ENCODE peak calls at places on chromosomes 6 and 20, in four cellular contexts. One of them, this sample, is unnamed. For H3K9me3, the result is how much of the 10 kb centered on the place peaks cover.

GRCh38 chr6:123588546-123588895 is 48.2 kb downstream of the TRDN start:
- DNase-seq in psoas muscle: no peak
- DNase-seq in Panc1: no peak
- DNase-seq in CD8-positive, alpha-beta memory T cell: no peak
- DNase-seq in this sample: no peak

GRCh38 chr20:20827992-20828597 is 115.7 kb upstream of the RALGAPA2 start:
- DNase-seq in psoas muscle: no peak
- DNase-seq in Panc1: no peak
- DNase-seq in CD8-positive, alpha-beta memory T cell: no peak
- DNase-seq in this sample: no peak

GRCh38 chr6:139954463-139955071 is 580.1 kb upstream of the CITED2 start:
- DNase-seq in psoas muscle: no peak
- DNase-seq in Panc1: no peak
- DNase-seq in CD8-positive, alpha-beta memory T cell: no peak
- DNase-seq in this sample: no peak

GRCh38 chr6:166005401-166005845 is 162.2 kb downstream of the TBXT start:
- DNase-seq in psoas muscle: peak
- DNase-seq in Panc1: no peak
- DNase-seq in CD8-positive, alpha-beta memory T cell: no peak
- DNase-seq in this sample: no peak

GRCh38 chr6:4549556-4550226 is 226.5 kb upstream of the CDYL start:
- DNase-seq in psoas muscle: no peak
- DNase-seq in Panc1: no peak
- DNase-seq in CD8-positive, alpha-beta memory T cell: no peak
- DNase-seq in this sample: no peak

GRCh38 chr6:22785036-22785435 is 215.7 kb downstream of the HDGFL1 start:
- DNase-seq in psoas muscle: no peak
- DNase-seq in Panc1: no peak
- DNase-seq in CD8-positive, alpha-beta memory T cell: no peak
- DNase-seq in this sample: no peak

GRCh38 chr6:106098383-106099234 is 12.5 kb downstream of the PRDM1 start:
- DNase-seq in psoas muscle: no peak
- DNase-seq in Panc1: no peak
- DNase-seq in CD8-positive, alpha-beta memory T cell: peak
- DNase-seq in this sample: peak

GRCh38 chr6:113857565-113858066 is 471 bp downstream of the MARCKS start:
- DNase-seq in psoas muscle: peak
- DNase-seq in Panc1: no peak
- DNase-seq in CD8-positive, alpha-beta memory T cell: no peak
- DNase-seq in this sample: no peak

GRCh38 chr6:47670851-47671250 is 27.5 kb upstream of the ADGRF4 start:
- DNase-seq in psoas muscle: no peak
- DNase-seq in Panc1: no peak
- DNase-seq in CD8-positive, alpha-beta memory T cell: no peak
- DNase-seq in this sample: no peak

GRCh38 chr6:90458353-90459224 is 128.3 kb downstream of the MAP3K7 start:
- DNase-seq in psoas muscle: no peak
- DNase-seq in Panc1: no peak
- DNase-seq in CD8-positive, alpha-beta memory T cell: peak
- DNase-seq in this sample: peak

GRCh38 chr20:13525225-13525940 is 113.3 kb downstream of the TASP1 start:
- DNase-seq in psoas muscle: no peak
- DNase-seq in Panc1: no peak
- DNase-seq in CD8-positive, alpha-beta memory T cell: no peak
- DNase-seq in this sample: no peak

GRCh38 chr6:169810066-169810989 is 58.9 kb downstream of the ERMARD start:
- DNase-seq in psoas muscle: no peak
- DNase-seq in Panc1: no peak
- DNase-seq in CD8-positive, alpha-beta memory T cell: no peak
- DNase-seq in this sample: no peak

GRCh38 chr20:50435397-50436051 is 74.7 kb upstream of the PTPN1 start:
- DNase-seq in psoas muscle: no peak
- DNase-seq in Panc1: no peak
- DNase-seq in CD8-positive, alpha-beta memory T cell: no peak
- DNase-seq in this sample: no peak

GRCh38 chr6:150687508-150687907 is 87.8 kb downstream of the PLEKHG1 start:
- DNase-seq in psoas muscle: peak
- DNase-seq in Panc1: no peak
- DNase-seq in CD8-positive, alpha-beta memory T cell: no peak
- DNase-seq in this sample: no peak

DNA sequence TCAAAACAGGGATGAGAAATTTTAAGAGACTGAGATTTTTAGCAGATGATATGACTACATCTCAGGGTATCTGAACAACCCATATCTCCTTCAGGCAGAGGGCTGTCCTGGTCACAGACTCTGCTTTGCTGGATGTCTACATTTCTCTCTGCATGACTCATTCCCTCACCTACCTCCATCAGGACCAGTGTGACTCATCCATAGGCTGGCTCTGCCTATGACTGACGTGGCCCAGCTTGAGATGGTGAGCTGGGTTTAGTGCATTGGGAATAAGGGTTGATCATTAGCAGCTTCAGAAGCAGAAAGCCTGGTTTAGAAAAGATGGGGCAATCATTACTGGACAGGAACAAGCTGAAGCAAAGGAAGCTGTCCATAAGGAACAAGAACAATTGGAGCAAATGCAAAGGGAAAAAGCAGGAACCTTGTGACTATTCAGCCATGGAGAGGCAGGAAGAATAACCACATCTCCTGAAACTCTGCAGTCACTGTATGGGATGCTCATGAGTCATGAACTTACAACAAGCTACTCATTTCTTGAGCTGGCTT is 86.4 kb upstream of the CBLN4 start:
- DNase-seq in psoas muscle: no peak
- DNase-seq in Panc1: no peak
- DNase-seq in CD8-positive, alpha-beta memory T cell: no peak
- DNase-seq in this sample: no peak
- H3K9me3 ChIP-seq in psoas muscle: under half
- H3K9me3 ChIP-seq in Panc1: under half
- H3K9me3 ChIP-seq in CD8-positive, alpha-beta memory T cell: under half
- H3K9me3 ChIP-seq in this sample: under half

DNA sequence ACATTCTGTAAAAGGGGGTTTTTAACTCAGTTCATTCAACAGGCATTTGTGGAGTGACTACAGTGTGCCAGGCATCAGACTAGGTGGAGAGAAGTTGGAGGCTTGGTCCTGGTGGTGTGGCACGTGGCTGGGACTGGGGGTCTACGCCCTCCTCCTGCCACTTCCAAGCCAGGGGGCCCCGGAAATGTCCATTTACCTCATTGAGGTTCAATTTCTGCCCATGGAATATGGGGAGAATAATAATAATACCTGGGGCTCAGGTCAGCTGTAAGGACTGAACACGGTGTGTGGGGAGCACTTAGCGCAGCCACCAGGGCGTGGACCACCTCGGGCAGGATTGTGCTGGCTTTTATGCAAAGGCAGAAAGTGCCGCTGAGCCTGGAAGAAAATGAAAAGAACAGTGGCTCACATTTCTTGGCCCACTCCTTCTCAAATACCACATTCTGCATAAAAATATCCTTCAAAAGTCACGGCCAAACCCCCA is 229.4 kb downstream of the ANKRD60 start:
- DNase-seq in psoas muscle: no peak
- DNase-seq in Panc1: no peak
- DNase-seq in CD8-positive, alpha-beta memory T cell: no peak
- DNase-seq in this sample: no peak
- H3K27ac ChIP-seq in psoas muscle: no peak
- H3K27ac ChIP-seq in Panc1: no peak
- H3K27ac ChIP-seq in CD8-positive, alpha-beta memory T cell: no peak
- H3K27ac ChIP-seq in this sample: no peak

DNA sequence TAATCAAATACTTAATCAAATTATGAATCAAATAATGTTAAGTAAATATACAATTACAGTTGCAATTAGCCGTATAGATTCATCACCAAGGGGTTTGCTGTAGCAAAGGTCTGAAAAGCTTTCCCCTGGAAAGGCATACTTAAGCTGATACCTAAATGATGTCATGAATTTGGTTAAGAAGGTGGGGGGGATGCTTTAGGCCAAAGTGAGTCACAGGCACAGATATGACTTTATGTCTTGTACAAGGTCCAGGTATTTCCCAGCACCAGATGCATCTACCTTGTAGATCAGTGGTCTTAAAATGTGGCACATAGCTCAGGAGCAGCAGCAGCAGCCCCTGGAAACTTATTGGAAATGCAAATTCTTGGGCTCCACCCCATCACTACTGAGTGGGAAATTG is 557.3 kb upstream of the CDH4 start:
- DNase-seq in psoas muscle: no peak
- DNase-seq in Panc1: no peak
- DNase-seq in CD8-positive, alpha-beta memory T cell: no peak
- DNase-seq in this sample: no peak
- H3K9me3 ChIP-seq in psoas muscle: under half
- H3K9me3 ChIP-seq in Panc1: under half
- H3K9me3 ChIP-seq in CD8-positive, alpha-beta memory T cell: under half
- H3K9me3 ChIP-seq in this sample: under half

GRCh38 chr20:4925842-4926530 is 75.3 kb downstream of the SLC23A2 start:
- DNase-seq in psoas muscle: peak
- DNase-seq in Panc1: no peak
- DNase-seq in CD8-positive, alpha-beta memory T cell: no peak
- DNase-seq in this sample: no peak
- H3K27ac ChIP-seq in psoas muscle: no peak
- H3K27ac ChIP-seq in Panc1: no peak
- H3K27ac ChIP-seq in CD8-positive, alpha-beta memory T cell: no peak
- H3K27ac ChIP-seq in this sample: no peak

DNA sequence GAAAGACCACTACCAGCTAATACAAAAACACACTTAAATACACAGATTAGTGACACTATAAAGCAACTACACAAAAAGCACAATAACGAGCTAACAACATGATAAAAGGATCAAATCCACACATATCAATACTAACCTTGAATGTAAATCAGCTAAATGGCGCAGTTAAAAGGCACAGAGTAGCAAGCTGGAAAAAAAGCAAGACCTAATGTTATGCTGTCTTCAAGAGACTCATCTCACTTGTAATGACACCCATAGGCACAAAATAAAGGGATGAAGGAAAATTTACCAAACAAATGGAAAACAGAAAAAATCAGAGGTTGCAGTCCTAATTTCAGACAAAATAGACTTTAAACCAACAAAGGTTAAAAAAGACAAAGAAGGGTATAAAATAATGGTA is 86.3 kb downstream of the NUS1 start:
- DNase-seq in psoas muscle: no peak
- DNase-seq in Panc1: no peak
- DNase-seq in CD8-positive, alpha-beta memory T cell: no peak
- DNase-seq in this sample: no peak
- H3K9me3 ChIP-seq in psoas muscle: under half
- H3K9me3 ChIP-seq in Panc1: under half
- H3K9me3 ChIP-seq in CD8-positive, alpha-beta memory T cell: under half
- H3K9me3 ChIP-seq in this sample: under half

DNA sequence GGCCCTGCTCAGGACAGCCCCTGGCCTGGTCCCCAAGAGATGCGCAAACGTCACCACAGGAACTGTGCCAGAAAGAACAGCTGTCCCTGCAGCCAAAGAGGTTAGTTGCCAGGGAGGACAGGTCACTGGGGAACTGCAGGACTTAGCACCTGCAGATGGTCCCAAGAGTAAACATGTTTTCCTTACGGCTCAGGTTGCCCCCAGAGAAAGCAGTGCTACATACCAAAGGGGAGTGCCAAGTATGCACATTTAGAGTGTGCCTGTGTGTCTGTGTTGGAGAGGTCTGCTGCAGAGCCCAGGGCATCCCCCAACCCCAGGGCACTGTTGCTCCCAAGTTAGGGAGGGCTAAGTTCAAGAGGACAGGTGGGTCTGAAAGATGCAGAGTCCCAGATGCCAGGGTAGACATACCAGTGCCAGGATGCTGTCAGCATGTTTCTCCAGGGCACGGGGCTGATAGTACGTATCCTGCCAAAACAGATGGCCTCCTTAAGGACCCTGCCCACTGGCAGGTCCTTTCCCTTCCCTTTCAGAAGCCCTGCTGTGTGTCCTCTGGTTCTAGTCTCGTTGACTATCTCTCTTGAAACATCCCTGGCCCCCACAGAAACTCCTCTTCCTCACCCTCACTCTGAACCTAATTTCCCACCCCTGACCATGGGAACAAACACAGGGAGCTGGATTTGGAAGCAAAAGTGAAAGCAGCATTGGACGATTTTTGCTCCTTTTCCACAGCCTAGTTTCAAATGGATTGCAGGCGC is 1.3 kb downstream of the ABHD16A start:
- DNase-seq in psoas muscle: peak
- DNase-seq in Panc1: no peak
- DNase-seq in CD8-positive, alpha-beta memory T cell: no peak
- DNase-seq in this sample: no peak
- H3K27ac ChIP-seq in psoas muscle: peak
- H3K27ac ChIP-seq in Panc1: peak
- H3K27ac ChIP-seq in CD8-positive, alpha-beta memory T cell: peak
- H3K27ac ChIP-seq in this sample: no peak

GRCh38 chr6:137167702-137168377 is 5.6 kb downstream of the IL22RA2 start:
- DNase-seq in psoas muscle: no peak
- DNase-seq in Panc1: no peak
- DNase-seq in CD8-positive, alpha-beta memory T cell: no peak
- DNase-seq in this sample: no peak

GRCh38 chr6:137163732-137164318 is 9.6 kb downstream of the IL22RA2 start:
- DNase-seq in psoas muscle: no peak
- DNase-seq in Panc1: no peak
- DNase-seq in CD8-positive, alpha-beta memory T cell: no peak
- DNase-seq in this sample: no peak

GRCh38 chr6:137165375-137166246 is 7.8 kb downstream of the IL22RA2 start:
- DNase-seq in psoas muscle: no peak
- DNase-seq in Panc1: no peak
- DNase-seq in CD8-positive, alpha-beta memory T cell: no peak
- DNase-seq in this sample: peak

GRCh38 chr6:137162692-137163303 is 10.6 kb downstream of the IL22RA2 start:
- DNase-seq in psoas muscle: no peak
- DNase-seq in Panc1: no peak
- DNase-seq in CD8-positive, alpha-beta memory T cell: no peak
- DNase-seq in this sample: no peak

DNA sequence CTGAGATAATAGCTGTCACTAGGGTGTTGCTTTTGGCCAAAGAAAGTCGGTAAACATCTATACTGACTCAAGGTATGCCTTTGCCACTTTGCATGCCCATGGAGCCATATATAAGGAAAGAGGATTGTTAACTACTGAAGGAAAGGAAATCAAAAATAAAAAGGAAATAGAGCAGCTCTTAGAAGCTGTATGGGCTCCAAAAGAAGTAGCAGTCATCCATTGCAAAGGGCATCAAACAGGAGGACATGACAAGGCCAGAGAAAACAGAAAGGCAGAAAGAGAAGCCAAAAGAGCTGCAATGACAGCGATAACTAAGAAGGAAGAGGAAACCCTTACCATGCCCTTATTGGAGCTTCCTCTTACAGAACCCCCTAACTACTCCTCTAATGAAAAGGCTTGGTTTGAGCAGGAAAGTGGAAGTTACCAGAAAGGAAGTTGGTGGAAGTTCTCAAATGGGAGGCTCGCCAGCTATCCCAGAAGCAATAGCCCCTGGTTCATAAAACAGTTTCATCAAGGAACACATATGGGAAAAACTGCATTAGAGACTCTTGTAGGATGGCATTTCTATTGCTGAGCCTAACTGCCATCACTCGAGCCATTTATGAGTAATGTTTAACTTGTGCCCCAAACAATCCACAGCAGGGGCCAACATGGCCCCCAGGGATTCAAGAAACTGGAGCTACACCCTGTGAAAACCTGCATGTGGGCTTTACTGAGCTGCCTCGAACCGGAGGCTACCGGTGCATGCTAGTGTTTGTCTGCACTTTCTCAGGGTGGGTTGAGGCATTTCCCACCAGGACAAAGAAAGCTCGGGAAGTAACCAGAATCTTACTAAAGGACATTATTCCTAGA is 7.0 kb downstream of the IL22RA2 start:
- DNase-seq in psoas muscle: no peak
- DNase-seq in Panc1: peak
- DNase-seq in CD8-positive, alpha-beta memory T cell: no peak
- DNase-seq in this sample: no peak
- H3K9me3 ChIP-seq in psoas muscle: under half
- H3K9me3 ChIP-seq in Panc1: under half
- H3K9me3 ChIP-seq in CD8-positive, alpha-beta memory T cell: under half
- H3K9me3 ChIP-seq in this sample: under half

This sample was measured in CD4-positive, alpha-beta T cell.